ENCODE peak calls at places on chromosomes 2 and 18, in six cellular contexts. Z is stomach, K is A549, J is HepG2, V is upper lobe of left lung, S is tibial nerve. P is an unnamed sample.

GRCh38 chr18:49561377-49562193 is at the start of gene LIPG:
- DNase-seq in Z (peak; percentile 61), K (peak; percentile 36), J (peak; percentile 34), V (peak; percentile 64), S (no peak), P (no peak)

GRCh38 chr18:49716035-49716434 is 97.3 kb downstream of the ACAA2 start:
- DNase-seq in Z (no peak), K (no peak), J (no peak), V (peak; percentile 60), S (no peak), P (no peak)

GRCh38 chr2:54206596-54206995 is 49.4 kb downstream of the TSPYL6 start:
- DNase-seq in Z (no peak), K (peak; percentile 45), J (peak; percentile 50), V (no peak), S (peak; percentile 21), P (no peak)

GRCh38 chr2:149562304-149562703 is 25.3 kb downstream of the MMADHC start:
- DNase-seq in Z (no peak), K (no peak), J (peak; percentile 47), V (no peak), S (no peak), P (no peak)

GRCh38 chr2:203122317-203122998 is 107.8 kb downstream of the NBEAL1 start:
- DNase-seq in Z (no peak), K (peak; percentile 6), J (peak; percentile 34), V (no peak), S (no peak), P (no peak)

GRCh38 chr2:72533767-72534166 is 292.1 kb downstream of the EXOC6B start:
- DNase-seq in Z (no peak), K (no peak), J (no peak), V (no peak), S (no peak), P (no peak)

GRCh38 chr2:32931519-32931918 is 15.2 kb upstream of the LTBP1 start:
- DNase-seq in Z (no peak), K (no peak), J (no peak), V (no peak), S (no peak), P (no peak)

GRCh38 chr2:187994464-187995331 is 297.0 kb upstream of the GULP1 start:
- DNase-seq in Z (no peak), K (no peak), J (no peak), V (no peak), S (peak; percentile 10), P (no peak)

GRCh38 chr2:155382781-155383180 is 684.3 kb downstream of the KCNJ3 start:
- DNase-seq in Z (no peak), K (no peak), J (no peak), V (no peak), S (no peak), P (no peak)

GRCh38 chr2:96923810-96924774 is 54.2 kb upstream of the SEMA4C start:
- DNase-seq in Z (no peak), K (no peak), J (no peak), V (no peak), S (no peak), P (no peak)

GRCh38 chr2:120932472-120932871 is 196.8 kb downstream of the GLI2 start:
- DNase-seq in Z (no peak), K (no peak), J (no peak), V (no peak), S (no peak), P (no peak)
- H3K4me1 ChIP-seq in Z (peaks cover 35% of the 10 kb centered on the region), K (peaks cover 55% of the 10 kb centered on the region), J (peaks cover 50% of the 10 kb centered on the region), V (peaks cover 9% of the 10 kb centered on the region), S (peaks cover 54% of the 10 kb centered on the region), P (peaks cover 35% of the 10 kb centered on the region)

GRCh38 chr18:77119851-77120491 is 12.6 kb downstream of the MBP start:
- DNase-seq in Z (no peak), K (no peak), J (no peak), V (peak; percentile 19), S (no peak), P (no peak)
- TF ChIP-seq POLR2A in Z (no peak), K (no peak), J (no peak), V (no peak), S (no peak), P (no peak)

GRCh38 chr2:70686577-70687460 is 81.2 kb downstream of the ADD2 start:
- DNase-seq in Z (no peak), K (peak; percentile 93), J (peak; percentile 48), V (no peak), S (no peak), P (no peak)
- TF ChIP-seq EP300 in Z (no peak), K (no peak), J (no peak), V (no peak), S (no peak), P (no peak)

DNA sequence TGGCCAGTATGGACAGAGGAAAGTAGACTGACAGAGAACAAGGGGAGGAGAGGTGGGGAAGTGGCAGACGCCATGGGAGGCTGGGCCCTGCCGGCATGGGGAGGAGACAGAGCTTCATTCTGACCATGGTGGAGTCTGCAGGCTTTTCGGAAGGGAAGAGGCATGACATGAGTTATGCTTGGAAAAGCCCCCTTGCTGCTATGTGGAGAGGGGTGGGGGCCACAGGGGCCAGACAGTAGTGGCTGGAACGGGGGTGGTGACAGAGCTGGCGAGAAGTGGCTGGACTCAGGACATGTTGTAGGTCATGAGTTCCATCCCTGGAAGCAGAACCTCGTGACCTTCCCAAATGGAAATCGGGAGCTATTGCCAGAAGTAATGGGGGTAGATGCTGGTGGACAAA is 66.7 kb upstream of the DAPL1 start:
- DNase-seq in Z (no peak), K (no peak), J (no peak), V (no peak), S (no peak), P (no peak)
- H3K4me1 ChIP-seq in Z (peaks cover 26% of the 10 kb centered on the region), K (peaks cover 24% of the 10 kb centered on the region), J (peaks cover 42% of the 10 kb centered on the region), V (peaks cover 12% of the 10 kb centered on the region), S (peaks cover 22% of the 10 kb centered on the region), P (no peaks in the 10 kb centered on the region)

P was measured in ovary.